ENCODE peak calls at places on chromosomes 5 and 9, in ten cellular contexts. One of them, this sample, is unnamed.

GRCh38 chr5:66498791-66499207 is 97.4 kb upstream of the MAST4 start:
- DNase-seq in HFF-Myc: peak
- DNase-seq in AG09309: no peak
- DNase-seq in IMR-90: no peak
- DNase-seq in iPS DF 6.9: no peak
- DNase-seq in SJSA1: no peak
- DNase-seq in Panc1: no peak
- DNase-seq in GM23248: peak
- DNase-seq in adrenal gland: peak
- DNase-seq in transverse colon: no peak
- DNase-seq in this sample: no peak

GRCh38 chr5:107486489-107486888 is 184.2 kb downstream of the EFNA5 start:
- DNase-seq in HFF-Myc: no peak
- DNase-seq in AG09309: no peak
- DNase-seq in IMR-90: peak
- DNase-seq in iPS DF 6.9: no peak
- DNase-seq in SJSA1: no peak
- DNase-seq in Panc1: no peak
- DNase-seq in GM23248: peak
- DNase-seq in adrenal gland: no peak
- DNase-seq in transverse colon: no peak
- DNase-seq in this sample: peak

GRCh38 chr5:164002214-164002613 is 496.8 kb downstream of the MAT2B start:
- DNase-seq in HFF-Myc: no peak
- DNase-seq in AG09309: no peak
- DNase-seq in IMR-90: no peak
- DNase-seq in iPS DF 6.9: no peak
- DNase-seq in SJSA1: no peak
- DNase-seq in Panc1: no peak
- DNase-seq in GM23248: no peak
- DNase-seq in adrenal gland: no peak
- DNase-seq in transverse colon: no peak
- DNase-seq in this sample: no peak

GRCh38 chr5:42858031-42858643 is 46.4 kb upstream of the SELENOP start:
- DNase-seq in HFF-Myc: no peak
- DNase-seq in AG09309: no peak
- DNase-seq in IMR-90: no peak
- DNase-seq in iPS DF 6.9: no peak
- DNase-seq in SJSA1: no peak
- DNase-seq in Panc1: no peak
- DNase-seq in GM23248: peak
- DNase-seq in adrenal gland: no peak
- DNase-seq in transverse colon: no peak
- DNase-seq in this sample: peak

GRCh38 chr5:125257057-125257970 is 510.9 kb upstream of the ZNF608 start:
- DNase-seq in HFF-Myc: no peak
- DNase-seq in AG09309: no peak
- DNase-seq in IMR-90: peak
- DNase-seq in iPS DF 6.9: no peak
- DNase-seq in SJSA1: no peak
- DNase-seq in Panc1: no peak
- DNase-seq in GM23248: peak
- DNase-seq in adrenal gland: no peak
- DNase-seq in transverse colon: no peak
- DNase-seq in this sample: peak

GRCh38 chr5:77620404-77620803 is 18.1 kb downstream of the OTP start:
- DNase-seq in HFF-Myc: no peak
- DNase-seq in AG09309: no peak
- DNase-seq in IMR-90: no peak
- DNase-seq in iPS DF 6.9: no peak
- DNase-seq in SJSA1: no peak
- DNase-seq in Panc1: no peak
- DNase-seq in GM23248: no peak
- DNase-seq in adrenal gland: no peak
- DNase-seq in transverse colon: no peak
- DNase-seq in this sample: no peak

GRCh38 chr9:24434183-24434582 is 111.5 kb downstream of the IZUMO3 start:
- DNase-seq in HFF-Myc: no peak
- DNase-seq in AG09309: no peak
- DNase-seq in IMR-90: no peak
- DNase-seq in iPS DF 6.9: no peak
- DNase-seq in SJSA1: no peak
- DNase-seq in Panc1: no peak
- DNase-seq in GM23248: no peak
- DNase-seq in adrenal gland: no peak
- DNase-seq in transverse colon: no peak
- DNase-seq in this sample: no peak

GRCh38 chr5:159098285-159099048 is 1.2 kb downstream of the EBF1 start:
- DNase-seq in HFF-Myc: no peak
- DNase-seq in AG09309: no peak
- DNase-seq in IMR-90: no peak
- DNase-seq in iPS DF 6.9: no peak
- DNase-seq in SJSA1: no peak
- DNase-seq in Panc1: no peak
- DNase-seq in GM23248: peak
- DNase-seq in adrenal gland: no peak
- DNase-seq in transverse colon: no peak
- DNase-seq in this sample: no peak

GRCh38 chr5:87836696-87837095 is 424.0 kb upstream of the CCNH start:
- DNase-seq in HFF-Myc: no peak
- DNase-seq in AG09309: no peak
- DNase-seq in IMR-90: no peak
- DNase-seq in iPS DF 6.9: no peak
- DNase-seq in SJSA1: no peak
- DNase-seq in Panc1: no peak
- DNase-seq in GM23248: no peak
- DNase-seq in adrenal gland: no peak
- DNase-seq in transverse colon: no peak
- DNase-seq in this sample: no peak

GRCh38 chr9:98248737-98249474 is 6.5 kb downstream of the TBC1D2 start:
- DNase-seq in HFF-Myc: peak
- DNase-seq in AG09309: peak
- DNase-seq in IMR-90: peak
- DNase-seq in iPS DF 6.9: no peak
- DNase-seq in SJSA1: peak
- DNase-seq in Panc1: no peak
- DNase-seq in GM23248: peak
- DNase-seq in adrenal gland: peak
- DNase-seq in transverse colon: peak
- DNase-seq in this sample: peak

GRCh38 chr9:15304620-15305019 is 2.4 kb downstream of the TTC39B start:
- DNase-seq in HFF-Myc: no peak
- DNase-seq in AG09309: no peak
- DNase-seq in IMR-90: no peak
- DNase-seq in iPS DF 6.9: no peak
- DNase-seq in SJSA1: no peak
- DNase-seq in Panc1: no peak
- DNase-seq in GM23248: no peak
- DNase-seq in adrenal gland: no peak
- DNase-seq in transverse colon: no peak
- DNase-seq in this sample: no peak

GRCh38 chr9:87465791-87466190 is 31.9 kb upstream of the DAPK1 start:
- DNase-seq in HFF-Myc: no peak
- DNase-seq in AG09309: no peak
- DNase-seq in IMR-90: no peak
- DNase-seq in iPS DF 6.9: no peak
- DNase-seq in SJSA1: no peak
- DNase-seq in Panc1: no peak
- DNase-seq in GM23248: no peak
- DNase-seq in adrenal gland: no peak
- DNase-seq in transverse colon: no peak
- DNase-seq in this sample: no peak

GRCh38 chr5:10595678-10596309 is 31.9 kb downstream of the ANKRD33B start:
- DNase-seq in HFF-Myc: peak
- DNase-seq in AG09309: no peak
- DNase-seq in IMR-90: peak
- DNase-seq in iPS DF 6.9: no peak
- DNase-seq in SJSA1: peak
- DNase-seq in Panc1: peak
- DNase-seq in GM23248: peak
- DNase-seq in adrenal gland: peak
- DNase-seq in transverse colon: no peak
- DNase-seq in this sample: peak

GRCh38 chr5:100430268-100430900 is 104.8 kb upstream of the FAM174A start:
- DNase-seq in HFF-Myc: peak
- DNase-seq in AG09309: no peak
- DNase-seq in IMR-90: peak
- DNase-seq in iPS DF 6.9: peak
- DNase-seq in SJSA1: peak
- DNase-seq in Panc1: peak
- DNase-seq in GM23248: peak
- DNase-seq in adrenal gland: peak
- DNase-seq in transverse colon: peak
- DNase-seq in this sample: no peak

GRCh38 chr5:127072861-127073846 is at the start of gene C5orf63:
- DNase-seq in HFF-Myc: no peak
- DNase-seq in AG09309: no peak
- DNase-seq in IMR-90: peak
- DNase-seq in iPS DF 6.9: no peak
- DNase-seq in SJSA1: peak
- DNase-seq in Panc1: no peak
- DNase-seq in GM23248: peak
- DNase-seq in adrenal gland: peak
- DNase-seq in transverse colon: peak
- DNase-seq in this sample: no peak

GRCh38 chr9:76298497-76299144 is 95.6 kb downstream of the RFK start:
- DNase-seq in HFF-Myc: no peak
- DNase-seq in AG09309: no peak
- DNase-seq in IMR-90: no peak
- DNase-seq in iPS DF 6.9: no peak
- DNase-seq in SJSA1: no peak
- DNase-seq in Panc1: no peak
- DNase-seq in GM23248: no peak
- DNase-seq in adrenal gland: no peak
- DNase-seq in transverse colon: no peak
- DNase-seq in this sample: no peak
- H3K4me3 ChIP-seq in HFF-Myc: no peak
- H3K4me3 ChIP-seq in AG09309: no peak
- H3K4me3 ChIP-seq in IMR-90: no peak
- H3K4me3 ChIP-seq in iPS DF 6.9: no peak
- H3K4me3 ChIP-seq in SJSA1: no peak
- H3K4me3 ChIP-seq in Panc1: no peak
- H3K4me3 ChIP-seq in GM23248: no peak
- H3K4me3 ChIP-seq in adrenal gland: no peak
- H3K4me3 ChIP-seq in transverse colon: no peak
- H3K4me3 ChIP-seq in this sample: no peak

GRCh38 chr9:127155314-127155713 is 32.9 kb upstream of the ANGPTL2 start:
- DNase-seq in HFF-Myc: no peak
- DNase-seq in AG09309: no peak
- DNase-seq in IMR-90: no peak
- DNase-seq in iPS DF 6.9: no peak
- DNase-seq in SJSA1: no peak
- DNase-seq in Panc1: no peak
- DNase-seq in GM23248: no peak
- DNase-seq in adrenal gland: no peak
- DNase-seq in transverse colon: no peak
- DNase-seq in this sample: no peak
- H3K4me3 ChIP-seq in HFF-Myc: no peak
- H3K4me3 ChIP-seq in AG09309: no peak
- H3K4me3 ChIP-seq in IMR-90: no peak
- H3K4me3 ChIP-seq in iPS DF 6.9: no peak
- H3K4me3 ChIP-seq in SJSA1: no peak
- H3K4me3 ChIP-seq in Panc1: no peak
- H3K4me3 ChIP-seq in GM23248: peak
- H3K4me3 ChIP-seq in adrenal gland: no peak
- H3K4me3 ChIP-seq in transverse colon: no peak
- H3K4me3 ChIP-seq in this sample: no peak

GRCh38 chr9:109499061-109499630 is 1.0 kb upstream of the PTPN3 start:
- DNase-seq in HFF-Myc: no peak
- DNase-seq in AG09309: no peak
- DNase-seq in IMR-90: no peak
- DNase-seq in iPS DF 6.9: no peak
- DNase-seq in SJSA1: no peak
- DNase-seq in Panc1: no peak
- DNase-seq in GM23248: no peak
- DNase-seq in adrenal gland: no peak
- DNase-seq in transverse colon: no peak
- DNase-seq in this sample: no peak
- H3K4me3 ChIP-seq in HFF-Myc: peak
- H3K4me3 ChIP-seq in AG09309: no peak
- H3K4me3 ChIP-seq in IMR-90: peak
- H3K4me3 ChIP-seq in iPS DF 6.9: peak
- H3K4me3 ChIP-seq in SJSA1: peak
- H3K4me3 ChIP-seq in Panc1: peak
- H3K4me3 ChIP-seq in GM23248: peak
- H3K4me3 ChIP-seq in adrenal gland: no peak
- H3K4me3 ChIP-seq in transverse colon: no peak
- H3K4me3 ChIP-seq in this sample: peak

GRCh38 chr9:136945333-136946227 is 537 bp downstream of the C8G start:
- DNase-seq in HFF-Myc: no peak
- DNase-seq in AG09309: no peak
- DNase-seq in IMR-90: no peak
- DNase-seq in iPS DF 6.9: no peak
- DNase-seq in SJSA1: no peak
- DNase-seq in Panc1: no peak
- DNase-seq in GM23248: no peak
- DNase-seq in adrenal gland: no peak
- DNase-seq in transverse colon: no peak
- DNase-seq in this sample: no peak
- H3K4me3 ChIP-seq in HFF-Myc: no peak
- H3K4me3 ChIP-seq in AG09309: no peak
- H3K4me3 ChIP-seq in IMR-90: no peak
- H3K4me3 ChIP-seq in iPS DF 6.9: no peak
- H3K4me3 ChIP-seq in SJSA1: no peak
- H3K4me3 ChIP-seq in Panc1: no peak
- H3K4me3 ChIP-seq in GM23248: no peak
- H3K4me3 ChIP-seq in adrenal gland: no peak
- H3K4me3 ChIP-seq in transverse colon: no peak
- H3K4me3 ChIP-seq in this sample: no peak

DNA sequence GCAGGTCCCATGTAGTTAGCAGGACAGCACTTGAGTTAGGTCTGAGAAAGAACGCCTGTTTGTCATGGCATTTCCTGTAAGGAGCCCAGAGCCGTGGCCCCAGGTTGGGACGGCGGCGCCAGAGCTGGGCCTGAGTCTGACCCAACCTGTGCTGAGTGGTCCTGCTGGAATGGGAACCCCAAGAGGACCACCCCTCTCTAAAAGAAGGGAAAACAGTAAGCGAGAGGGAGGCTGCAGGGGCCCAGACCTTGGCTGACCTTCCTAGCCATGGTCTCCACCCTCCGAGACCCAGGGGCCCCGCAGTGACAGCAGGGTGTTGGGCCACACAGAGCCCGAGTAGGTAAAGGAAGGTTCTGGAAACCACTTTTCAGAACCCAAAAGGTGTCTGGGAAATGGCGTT is 1.8 kb upstream of the LRRC14B start:
- DNase-seq in HFF-Myc: no peak
- DNase-seq in AG09309: no peak
- DNase-seq in IMR-90: no peak
- DNase-seq in iPS DF 6.9: no peak
- DNase-seq in SJSA1: no peak
- DNase-seq in Panc1: no peak
- DNase-seq in GM23248: no peak
- DNase-seq in adrenal gland: no peak
- DNase-seq in transverse colon: no peak
- DNase-seq in this sample: no peak
- H3K4me3 ChIP-seq in HFF-Myc: no peak
- H3K4me3 ChIP-seq in AG09309: no peak
- H3K4me3 ChIP-seq in IMR-90: no peak
- H3K4me3 ChIP-seq in iPS DF 6.9: no peak
- H3K4me3 ChIP-seq in SJSA1: no peak
- H3K4me3 ChIP-seq in Panc1: no peak
- H3K4me3 ChIP-seq in GM23248: no peak
- H3K4me3 ChIP-seq in adrenal gland: no peak
- H3K4me3 ChIP-seq in transverse colon: no peak
- H3K4me3 ChIP-seq in this sample: no peak